ENCODE peak calls at places on chromosomes 5 and 9, in four cellular contexts. E, L, T and M are unnamed samples.

GRCh38 chr9:132066057-132066456 is 13.6 kb downstream of the MED27 start:
- DNase-seq in E (no peak), T (no peak), L (no peak), M (no peak)

GRCh38 chr5:66207800-66208561 is 63.9 kb downstream of the SREK1 start:
- DNase-seq in L (no peak), T (no peak), E (no peak), M (peak; percentile 60)

GRCh38 chr5:10745133-10745532 is 15.9 kb downstream of the DAP start:
- DNase-seq in E (no peak), L (no peak), T (no peak), M (peak; percentile 68)

GRCh38 chr9:75088646-75089368 is 493 bp downstream of the OSTF1 start:
- DNase-seq in L (peak; percentile 76), T (peak; percentile 57), E (peak; percentile 58), M (peak; percentile 90)

GRCh38 chr5:989961-990530 is 18.6 kb upstream of the NKD2 start:
- DNase-seq in E (peak; percentile 15), T (peak; percentile 35), L (no peak), M (no peak)

GRCh38 chr5:153783278-153783677 is 255.4 kb downstream of the FAM114A2 start:
- DNase-seq in L (no peak), T (no peak), E (no peak), M (no peak)

GRCh38 chr9:88923653-88924284 is 67.5 kb upstream of the S1PR3 start:
- DNase-seq in T (no peak), L (no peak), E (no peak), M (no peak)

GRCh38 chr5:14701556-14701955 is 37.0 kb downstream of the OTULIN start:
- DNase-seq in T (no peak), E (no peak), L (no peak), M (no peak)

GRCh38 chr9:5721279-5722087 is 92.6 kb downstream of the RIC1 start:
- DNase-seq in L (no peak), T (no peak), E (peak; percentile 57), M (no peak)

GRCh38 chr5:55544341-55544740 is 9.6 kb upstream of the PLPP1 start:
- DNase-seq in E (peak; percentile 39), T (peak; percentile 56), L (no peak), M (peak; percentile 60)

GRCh38 chr5:67306997-67307580 is 110.5 kb upstream of the CD180 start:
- DNase-seq in E (no peak), L (no peak), T (no peak), M (no peak)

GRCh38 chr5:139979518-139979917 is 63.6 kb downstream of the NRG2 start:
- DNase-seq in E (no peak), L (no peak), T (no peak), M (no peak)

GRCh38 chr9:129273941-129274709 is 96.1 kb upstream of the IER5L start:
- DNase-seq in E (no peak), L (no peak), T (no peak), M (no peak)

GRCh38 chr5:126780165-126780827 is 3.4 kb downstream of the LMNB1 start:
- DNase-seq in E (peak; percentile 72), L (peak; percentile 74), T (peak; percentile 81), M (peak; percentile 69)

GRCh38 chr5:154071799-154072781 is 33.3 kb downstream of the MFAP3 start:
- DNase-seq in T (peak; percentile 79), L (peak; percentile 76), E (peak; percentile 80), M (peak; percentile 66)

GRCh38 chr5:128904815-128905214 is 60.5 kb upstream of the SLC27A6 start:
- DNase-seq in L (no peak), E (no peak), T (peak; percentile 4), M (no peak)

GRCh38 chr9:92180669-92181181 is 65.5 kb upstream of the SPTLC1 start:
- DNase-seq in E (peak; percentile 2), L (no peak), T (peak; percentile 81), M (peak; percentile 50)

GRCh38 chr5:109692011-109692410 is 2.3 kb downstream of the MAN2A1 start:
- DNase-seq in T (peak; percentile 66), L (no peak), E (peak; percentile 34), M (peak; percentile 37)

GRCh38 chr9:78438765-78439164 is 141.8 kb downstream of the PSAT1 start:
- DNase-seq in L (no peak), E (no peak), T (no peak), M (no peak)

GRCh38 chr9:92440751-92441046 is 16.4 kb upstream of the OMD start:
- DNase-seq in E (no peak), L (no peak), T (no peak), M (no peak)

GRCh38 chr5:33685873-33686550 is 205.8 kb downstream of the ADAMTS12 start:
- DNase-seq in T (no peak), L (no peak), E (no peak), M (no peak)

GRCh38 chr5:172179032-172179989 is 8.7 kb downstream of the STK10 start:
- DNase-seq in L (peak; percentile 62), E (no peak), T (peak; percentile 59), M (no peak)

GRCh38 chr9:69254223-69254622 is 70.8 kb upstream of the ENTREP1 start:
- DNase-seq in E (no peak), L (no peak), T (no peak), M (no peak)

DNA sequence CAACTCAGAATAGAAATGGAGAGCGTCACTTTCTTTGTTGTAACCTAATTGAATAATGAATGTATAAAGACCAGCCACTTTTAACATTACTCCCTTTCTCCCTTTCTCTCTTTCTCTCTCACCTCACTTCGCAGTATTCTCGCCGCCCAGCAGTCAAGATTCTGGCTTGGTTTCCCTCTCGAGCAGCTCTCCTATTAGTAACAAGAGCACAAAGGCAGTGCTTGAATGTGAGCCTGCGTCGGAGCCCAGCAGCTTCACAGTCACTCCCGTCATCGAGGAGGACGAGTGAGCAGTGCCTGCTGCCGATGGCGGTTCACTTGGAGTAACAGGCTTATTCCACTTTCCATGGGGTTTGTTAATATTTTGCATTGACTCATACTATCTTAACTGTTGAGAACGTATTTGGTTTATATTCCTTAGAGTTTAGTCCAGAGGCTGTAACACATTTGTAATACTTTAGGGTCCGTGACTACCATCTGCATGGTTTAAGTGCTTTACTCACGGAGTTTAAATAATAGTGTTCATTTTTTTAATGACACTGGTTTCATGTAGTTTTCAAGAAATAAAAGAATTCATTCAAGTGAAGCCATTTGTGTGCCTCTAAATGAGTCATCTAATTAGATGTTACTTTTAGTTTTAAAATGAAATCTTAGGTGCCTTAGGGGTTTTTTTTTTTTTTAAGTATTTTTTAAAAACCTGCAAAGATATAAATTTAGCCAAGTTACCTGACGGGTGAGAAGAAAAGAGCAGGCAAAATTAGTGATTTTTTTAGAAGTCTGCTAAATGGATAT is 8.4 kb upstream of the DMRT3 start:
- DNase-seq in L (no peak), E (no peak), T (no peak), M (peak; percentile 41)
- H3K4me3 ChIP-seq in L (no peak overlapping the region), E (no peak overlapping the region), T (no peak overlapping the region), M (peak overlapping the region; percentile 25)

GRCh38 chr5:69494481-69494880 is 1.9 kb downstream of the OCLN start:
- DNase-seq in L (no peak), E (no peak), T (no peak), M (no peak)

GRCh38 chr5:69491027-69491426 is 1.6 kb upstream of the OCLN start:
- DNase-seq in T (no peak), E (no peak), L (no peak), M (no peak)

GRCh38 chr5:69491838-69492390 is 676 bp upstream of the OCLN start:
- DNase-seq in L (no peak), E (no peak), T (no peak), M (no peak)

GRCh38 chr5:69493235-69493925 is 790 bp downstream of the OCLN start:
- DNase-seq in E (peak; percentile 41), L (no peak), T (no peak), M (peak; percentile 58)

GRCh38 chr5:69492391-69493234 is at the start of gene OCLN:
- DNase-seq in E (peak; percentile 81), T (no peak), L (no peak), M (peak; percentile 92)
- TF ChIP-seq CTCF in E (no peak), T (no peak), L (no peak), M (peak; percentile 21)

GRCh38 chr9:135090547-135090946 is 3.1 kb downstream of the OLFM1 start:
- DNase-seq in T (no peak), L (no peak), E (no peak), M (no peak)
- H3K4me3 ChIP-seq in T (no peak overlapping the region), L (no peak overlapping the region), E (no peak overlapping the region), M (no peak overlapping the region)

DNA sequence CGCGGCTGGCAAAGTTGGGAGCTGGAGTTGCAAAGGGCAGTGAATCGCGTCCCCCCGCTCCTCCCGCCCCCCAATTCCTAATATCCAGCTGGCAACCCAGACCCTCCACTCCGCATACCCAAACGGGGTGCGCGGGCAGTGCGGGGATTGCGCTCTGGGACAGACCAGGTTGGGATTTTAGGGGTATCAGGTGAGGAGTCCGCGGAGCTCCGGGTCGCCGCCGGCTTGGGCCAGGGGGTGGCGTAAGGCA is 553 bp downstream of the IQGAP2 start:
- DNase-seq in T (no peak), E (no peak), L (no peak), M (no peak)
- TF ChIP-seq CTCF in T (no peak), E (no peak), L (peak; percentile 66), M (no peak)

GRCh38 chr9:134626141-134626423 is 15.5 kb upstream of the COL5A1 start:
- DNase-seq in L (no peak), T (no peak), E (no peak), M (no peak)

GRCh38 chr9:134624827-134625181 is 16.8 kb upstream of the COL5A1 start:
- DNase-seq in L (no peak), E (peak; percentile 79), T (peak; percentile 91), M (peak; percentile 3)

GRCh38 chr9:134626576-134627416 is 14.8 kb upstream of the COL5A1 start:
- DNase-seq in L (no peak), E (peak; percentile 43), T (peak; percentile 31), M (no peak)

GRCh38 chr9:134624119-134624826 is 17.3 kb upstream of the COL5A1 start:
- DNase-seq in E (no peak), L (no peak), T (no peak), M (no peak)

GRCh38 chr9:134625361-134626140 is 16.1 kb upstream of the COL5A1 start:
- DNase-seq in T (peak; percentile 70), E (peak; percentile 8), L (no peak), M (no peak)
- H3K4me3 ChIP-seq in T (no peak overlapping the region), E (no peak overlapping the region), L (no peak overlapping the region), M (no peak overlapping the region)

GRCh38 chr9:130433168-130433946 is 11.4 kb upstream of the ASS1 start:
- DNase-seq in E (peak; percentile 39), T (peak; percentile 31), L (no peak), M (peak; percentile 44)
- TF ChIP-seq CTCF in E (peak; percentile 44), T (peak; percentile 28), L (no peak), M (peak; percentile 20)

GRCh38 chr9:127754761-127755557 is 19.9 kb upstream of the TOR2A start:
- DNase-seq in L (no peak), T (no peak), E (no peak), M (no peak)
- H3K4me3 ChIP-seq in L (no peak overlapping the region), T (no peak overlapping the region), E (no peak overlapping the region), M (no peak overlapping the region)

GRCh38 chr9:116416421-116416820 is 262.8 kb downstream of the PAPPA start:
- DNase-seq in L (no peak), E (no peak), T (no peak), M (no peak)
- TF ChIP-seq CTCF in L (no peak), E (no peak), T (no peak), M (no peak)

GRCh38 chr5:161134123-161134522 is 282.1 kb upstream of the ATP10B start:
- DNase-seq in T (no peak), L (no peak), E (no peak), M (no peak)

GRCh38 chr5:161138751-161139455 is 286.9 kb upstream of the ATP10B start:
- DNase-seq in T (no peak), L (peak; percentile 62), E (no peak), M (no peak)
- H3K4me3 ChIP-seq in T (no peak overlapping the region), L (peak overlapping the region; percentile 36), E (no peak overlapping the region), M (no peak overlapping the region)

GRCh38 chr5:120327180-120327579 is 136.9 kb upstream of the PRR16 start:
- DNase-seq in T (peak; percentile 24), L (no peak), E (no peak), M (no peak)
- TF ChIP-seq CTCF in T (peak; percentile 7), L (peak; percentile 15), E (peak; percentile 44), M (no peak)